ENCODE peak calls at places on chromosomes 7 and 10, in six cellular contexts. X is Calu3; O is activated CD8-positive, alpha-beta memory T cell treated with anti-CD3 and anti-CD28 coated beads, Interleukin-2, amount 50 U/mL, for 4 hours; L is left ventricle myocardium inferior; C is activated T-cell treated with anti-CD3 and anti-CD28 coated beads, Interleukin-2, amount 50 U/mL, for 24 hours; F is AG08396. K is an unnamed sample.

GRCh38 chr10:126533644-126534043 is 136.8 kb downstream of the C10orf90 start:
- DNase-seq in O (no peak), F (no peak), L (no peak), C (no peak), X (no peak), K (no peak)

GRCh38 chr7:132784406-132784805 is 208.1 kb upstream of the PLXNA4 start:
- DNase-seq in F (no peak), C (no peak), L (no peak), X (no peak), O (no peak), K (no peak)

GRCh38 chr7:76300210-76300731 is 2.2 kb upstream of the HSPB1 start:
- DNase-seq in F (no peak), L (no peak), C (no peak), X (peak; percentile 61), O (no peak), K (peak; percentile 76)

GRCh38 chr7:78014401-78014800 is 215.8 kb downstream of the PHTF2 start:
- DNase-seq in X (no peak), C (no peak), O (no peak), F (no peak), L (no peak), K (no peak)

GRCh38 chr10:34320265-34320664 is 494.8 kb downstream of the PARD3 start:
- DNase-seq in L (no peak), F (no peak), O (no peak), C (no peak), X (no peak), K (peak; percentile 59)

GRCh38 chr10:5776150-5776880 is 36.9 kb downstream of the GDI2 start:
- DNase-seq in O (no peak), X (no peak), C (no peak), L (no peak), F (peak; percentile 18), K (peak; percentile 15)

GRCh38 chr7:8440670-8441069 is 7.3 kb downstream of the NXPH1 start:
- DNase-seq in L (no peak), O (no peak), C (no peak), X (no peak), F (no peak), K (no peak)

GRCh38 chr10:6678211-6678803 is 98.2 kb upstream of the PRKCQ start:
- DNase-seq in X (peak; percentile 66), C (peak; percentile 68), F (peak; percentile 12), O (peak; percentile 63), L (peak; percentile 37), K (peak; percentile 44)

GRCh38 chr10:986881-987634 is 1.2 kb upstream of the GTPBP4 start:
- DNase-seq in C (no peak), O (no peak), L (no peak), X (no peak), F (peak; percentile 71), K (peak; percentile 55)

GRCh38 chr7:37481722-37482288 is 33.1 kb upstream of the ELMO1 start:
- DNase-seq in L (no peak), X (no peak), O (no peak), C (no peak), F (no peak), K (no peak)

GRCh38 chr7:22302951-22303423 is 54.0 kb downstream of the RAPGEF5 start:
- DNase-seq in O (no peak), L (no peak), C (no peak), F (no peak), X (no peak), K (no peak)

GRCh38 chr10:4246881-4247358 is 461.9 kb upstream of the KLF6 start:
- DNase-seq in L (no peak), F (peak; percentile 22), C (no peak), O (no peak), X (no peak), K (peak; percentile 95)

GRCh38 chr7:131692131-131692960 is 135.9 kb upstream of the PODXL start:
- DNase-seq in L (peak; percentile 45), O (peak; percentile 18), C (peak; percentile 59), F (peak; percentile 71), X (peak; percentile 72), K (peak; percentile 29)

GRCh38 chr10:89303161-89303560 is 1.3 kb downstream of the IFIT2 start:
- DNase-seq in F (no peak), L (no peak), X (no peak), C (no peak), O (no peak), K (no peak)

GRCh38 chr7:47724335-47724982 is 142.5 kb upstream of the TNS3 start:
- DNase-seq in L (no peak), O (no peak), X (peak; percentile 77), C (no peak), F (peak; percentile 77), K (peak; percentile 89)

GRCh38 chr7:99244942-99245341 is 27.7 kb upstream of the MYH16 start:
- DNase-seq in O (no peak), F (peak; percentile 48), C (no peak), X (no peak), L (no peak), K (no peak)

GRCh38 chr7:77991656-77992055 is 193.1 kb downstream of the PHTF2 start:
- DNase-seq in X (no peak), C (no peak), F (no peak), L (no peak), O (no peak), K (no peak)

GRCh38 chr10:117503170-117503885 is 39.2 kb upstream of the EMX2 start:
- DNase-seq in X (no peak), F (no peak), C (no peak), O (no peak), L (no peak), K (peak; percentile 70)

GRCh38 chr10:129099486-129099885 is 367.6 kb upstream of the MGMT start:
- DNase-seq in O (no peak), C (no peak), L (no peak), X (no peak), F (no peak), K (no peak)

GRCh38 chr10:88091490-88092061 is 228.2 kb downstream of the PTEN start:
- DNase-seq in O (peak; percentile 51), X (no peak), L (no peak), C (peak; percentile 74), F (no peak), K (peak; percentile 13)

GRCh38 chr10:118730699-118731456 is 23.9 kb downstream of the CACUL1 start:
- DNase-seq in L (no peak), X (no peak), C (no peak), F (no peak), O (no peak), K (no peak)

GRCh38 chr10:43138757-43139241 is 554 bp downstream of the CSGALNACT2 start:
- DNase-seq in C (no peak), F (peak; percentile 54), L (no peak), X (no peak), O (peak; percentile 56), K (peak; percentile 50)

GRCh38 chr10:30368065-30368718 is 19.1 kb upstream of the MTPAP start:
- DNase-seq in O (no peak), C (no peak), X (no peak), F (no peak), L (no peak), K (peak; percentile 34)

GRCh38 chr10:112966191-112966855 is 16.3 kb downstream of the TCF7L2 start:
- DNase-seq in O (no peak), F (no peak), C (no peak), X (no peak), L (no peak), K (no peak)

GRCh38 chr10:12617205-12618175 is 268.1 kb downstream of the CAMK1D start:
- DNase-seq in L (no peak), X (no peak), O (no peak), F (no peak), C (no peak), K (no peak)

K was measured in fibroblast of villous mesenchyme.